ENCODE peak calls at places on chromosomes 6 and 20, in seven cellular contexts. Y is activated CD4-positive, alpha-beta T cell treated with anti-CD3 and anti-CD28 coated beads for 48 hours; S is substantia nigra; W is mammary epithelial cell; F is keratinocyte; N is germinal center; J is body of pancreas. H is an unnamed sample.

GRCh38 chr20:34256629-34257124 is 15.5 kb downstream of the ASIP start:
- DNase-seq in J (no peak), N (no peak), S (no peak), W (no peak), F (no peak), Y (no peak), H (no peak)

GRCh38 chr6:109963598-109964170 is 14.4 kb upstream of the GPR6 start:
- DNase-seq in W (peak), J (no peak), S (no peak), F (no peak), N (no peak), Y (no peak), H (no peak)

GRCh38 chr20:13868331-13868730 is 83.5 kb downstream of the NDUFAF5 start:
- DNase-seq in W (peak), J (no peak), S (no peak), Y (no peak), F (no peak), N (no peak), H (no peak)

GRCh38 chr20:43961541-43962471 is 47.2 kb downstream of the TOX2 start:
- DNase-seq in S (no peak), J (no peak), F (no peak), W (no peak), N (no peak), Y (no peak), H (peak)

GRCh38 chr20:62962221-62962879 is 9.8 kb downstream of the SLC17A9 start:
- DNase-seq in J (no peak), F (no peak), W (no peak), Y (no peak), S (no peak), N (no peak), H (no peak)

GRCh38 chr6:18165746-18166145 is 10.5 kb downstream of the KDM1B start:
- DNase-seq in F (no peak), W (no peak), N (no peak), S (no peak), Y (no peak), J (no peak), H (no peak)

GRCh38 chr6:112480551-112480950 is 133.4 kb downstream of the RFPL4B start:
- DNase-seq in N (no peak), Y (no peak), F (no peak), J (no peak), W (peak), S (no peak), H (no peak)

GRCh38 chr6:4806308-4807190 is 30.3 kb downstream of the CDYL start:
- DNase-seq in Y (no peak), J (no peak), N (no peak), S (no peak), F (no peak), W (peak), H (no peak)

GRCh38 chr6:34447915-34448314 is 18.0 kb upstream of the PACSIN1 start:
- DNase-seq in N (peak), W (no peak), Y (no peak), S (no peak), F (no peak), J (peak), H (no peak)

GRCh38 chr6:144216668-144217218 is 66.4 kb downstream of the STX11 start:
- DNase-seq in F (no peak), N (peak), S (no peak), Y (peak), J (no peak), W (no peak), H (no peak)

GRCh38 chr6:11921017-11921438 is 91.1 kb upstream of the HIVEP1 start:
- DNase-seq in S (no peak), Y (no peak), W (peak), F (peak), J (peak), N (no peak), H (no peak)

GRCh38 chr6:100202417-100203194 is 208.6 kb upstream of the MCHR2 start:
- DNase-seq in J (no peak), F (peak), W (peak), Y (no peak), N (no peak), S (no peak), H (no peak)

GRCh38 chr20:38692436-38693411 is 31.6 kb upstream of the SLC32A1 start:
- DNase-seq in F (no peak), S (peak), N (peak), J (peak), W (peak), Y (peak), H (peak)

GRCh38 chr20:59588236-59588855 is 16.0 kb upstream of the PHACTR3 start:
- DNase-seq in N (no peak), S (no peak), W (no peak), F (no peak), J (no peak), Y (no peak), H (no peak)

GRCh38 chr6:2999621-3000455 is at the start of gene NQO2:
- DNase-seq in S (peak), W (no peak), N (peak), F (no peak), J (peak), Y (peak), H (peak)

GRCh38 chr6:166925141-166925996 is 31.0 kb downstream of the RNASET2 start:
- DNase-seq in W (no peak), Y (no peak), J (no peak), S (no peak), F (no peak), N (no peak), H (no peak)

GRCh38 chr6:166194885-166195860 is 27.5 kb upstream of the TBXT start:
- DNase-seq in J (peak), W (no peak), N (no peak), Y (no peak), S (no peak), F (no peak), H (no peak)

GRCh38 chr6:7045331-7045730 is 62.4 kb upstream of the RREB1 start:
- DNase-seq in S (no peak), J (no peak), Y (no peak), F (no peak), N (no peak), W (no peak), H (no peak)

GRCh38 chr6:42118162-42119001 is 24.0 kb downstream of the C6orf132 start:
- DNase-seq in J (peak), W (peak), F (no peak), N (no peak), S (peak), Y (no peak), H (no peak)

H was measured in activated naive CD8-positive, alpha-beta T cell treated with anti-CD3 and anti-CD28 coated beads, Interleukin-2, amount 10 ng/mL, durations not matched to agents 7 days and 5 days.